ENCODE peak calls at places on chromosome 4, in seven cellular contexts. R is RCC 7860; O is activated CD4-positive, alpha-beta T cell treated with anti-CD3 and anti-CD28 coated beads, Interleukin-2, amount 10 ng/mL, durations not matched to agents 7 days and 5 days; V is T-helper 2 cell; J is CD4-positive, alpha-beta memory T cell; G is iPS DF 19.7; B is iPS-NIHi11. A is an unnamed sample.

GRCh38 chr4:146500216-146500615 is 21.5 kb downstream of the SLC10A7 start:
- DNase-seq in G (no peak), R (no peak), O (no peak), B (no peak), V (no peak), J (no peak), A (no peak)

GRCh38 chr4:22794731-22795130 is 102.0 kb downstream of the GBA3 start:
- DNase-seq in V (no peak), B (no peak), O (no peak), G (no peak), J (no peak), R (no peak), A (no peak)

GRCh38 chr4:82561745-82562552 is at the start of gene TMEM150C:
- DNase-seq in J (no peak), O (no peak), V (no peak), R (no peak), B (peak), G (no peak), A (no peak)

GRCh38 chr4:146076081-146076480 is 99.4 kb upstream of the LSM6 start:
- DNase-seq in O (no peak), V (no peak), J (no peak), B (no peak), G (no peak), R (no peak), A (no peak)

GRCh38 chr4:25172964-25173917 is 13.0 kb upstream of the SEPSECS start:
- DNase-seq in B (peak), O (no peak), G (no peak), V (no peak), J (no peak), R (peak), A (no peak)

GRCh38 chr4:33941854-33942253 is 2302.5 kb downstream of the ARAP2 start:
- DNase-seq in O (no peak), V (no peak), R (no peak), B (no peak), J (no peak), G (no peak), A (no peak)

GRCh38 chr4:81682492-81682891 is 210.8 kb upstream of the RASGEF1B start:
- DNase-seq in J (no peak), B (no peak), V (no peak), G (no peak), R (no peak), O (no peak), A (no peak)

GRCh38 chr4:36609631-36610030 is 328.2 kb downstream of the DTHD1 start:
- DNase-seq in O (no peak), G (no peak), V (no peak), J (no peak), B (no peak), R (no peak), A (no peak)

GRCh38 chr4:77104405-77105292 is 28.9 kb upstream of the CCNI start:
- DNase-seq in R (no peak), J (no peak), B (no peak), G (no peak), V (no peak), O (no peak), A (no peak)

GRCh38 chr4:159655547-159655946 is 552.7 kb downstream of the RAPGEF2 start:
- DNase-seq in G (no peak), J (no peak), O (no peak), V (no peak), B (no peak), R (peak), A (no peak)

GRCh38 chr4:110754726-110755125 is 131.8 kb upstream of the PITX2 start:
- DNase-seq in G (no peak), J (no peak), V (no peak), R (peak), O (no peak), B (no peak), A (no peak)

GRCh38 chr4:154313004-154313587 is 178.5 kb downstream of the DCHS2 start:
- DNase-seq in B (no peak), O (no peak), G (no peak), V (no peak), J (no peak), R (no peak), A (no peak)

GRCh38 chr4:82823062-82823461 is 24.5 kb upstream of the SCD5 start:
- DNase-seq in J (no peak), V (no peak), O (no peak), G (no peak), B (no peak), R (no peak), A (no peak)

GRCh38 chr4:147633113-147633512 is 15.9 kb downstream of the TMEM184C start:
- DNase-seq in V (no peak), R (no peak), O (no peak), J (no peak), B (no peak), G (no peak), A (no peak)

GRCh38 chr4:145099653-145100052 is 1.5 kb downstream of the ABCE1 start:
- DNase-seq in G (no peak), V (no peak), J (no peak), R (no peak), B (no peak), O (no peak), A (no peak)